ENCODE peak calls at places on chromosomes 5 and 9, in five cellular contexts. E is A549, B is ascending aorta, L is AG09319, C is endothelial cell. P is an unnamed sample.

GRCh38 chr9:2093920-2094597 is 78.9 kb downstream of the SMARCA2 start:
- DNase-seq in C (no peak), B (no peak), L (no peak), E (peak), P (no peak)

GRCh38 chr5:118596255-118596654 is 392.1 kb downstream of the DTWD2 start:
- DNase-seq in B (no peak), C (no peak), L (no peak), E (no peak), P (no peak)

GRCh38 chr5:88940712-88941111 is 57.7 kb upstream of the MEF2C start:
- DNase-seq in L (no peak), B (no peak), E (no peak), C (no peak), P (no peak)

GRCh38 chr5:107217721-107218130 is 453.0 kb downstream of the EFNA5 start:
- DNase-seq in C (no peak), B (peak), L (no peak), E (no peak), P (no peak)

GRCh38 chr5:113552137-113552536 is 38.6 kb downstream of the YTHDC2 start:
- DNase-seq in E (no peak), L (no peak), C (no peak), B (no peak), P (no peak)

GRCh38 chr9:90772381-90772780 is 29.2 kb upstream of the SYK start:
- DNase-seq in B (no peak), L (no peak), E (no peak), C (no peak), P (no peak)

GRCh38 chr9:116565986-116566385 is 121.1 kb upstream of the TRIM32 start:
- DNase-seq in E (no peak), B (no peak), C (no peak), L (no peak), P (no peak)

GRCh38 chr5:142281966-142282365 is 42.9 kb downstream of the SPRY4 start:
- DNase-seq in B (no peak), C (no peak), L (no peak), E (no peak), P (no peak)

GRCh38 chr5:154097031-154097430 is 58.3 kb downstream of the MFAP3 start:
- DNase-seq in B (no peak), C (no peak), E (no peak), L (no peak), P (no peak)

GRCh38 chr9:90773593-90773992 is 28.0 kb upstream of the SYK start:
- DNase-seq in L (no peak), B (no peak), C (no peak), E (no peak), P (no peak)

GRCh38 chr5:115939059-115939458 is 23.2 kb upstream of the LVRN start:
- DNase-seq in C (no peak), B (no peak), E (no peak), L (no peak), P (no peak)

GRCh38 chr5:126031989-126032716 is 391.1 kb upstream of the GRAMD2B start:
- DNase-seq in L (no peak), E (no peak), C (no peak), B (no peak), P (no peak)

GRCh38 chr5:138686668-138687067 is 66.6 kb upstream of the CTNNA1 start:
- DNase-seq in C (no peak), E (no peak), B (no peak), L (no peak), P (no peak)

GRCh38 chr9:134088064-134088725 is 20.4 kb upstream of the BRD3 start:
- DNase-seq in L (no peak), E (no peak), B (no peak), C (no peak), P (no peak)

GRCh38 chr5:172729588-172729987 is 41.4 kb downstream of the DUSP1 start:
- DNase-seq in C (no peak), L (no peak), E (no peak), B (no peak), P (no peak)

GRCh38 chr5:172733179-172733973 is 37.6 kb downstream of the DUSP1 start:
- DNase-seq in E (no peak), B (peak), C (no peak), L (peak), P (no peak)

GRCh38 chr5:172732201-172732865 is 38.7 kb downstream of the DUSP1 start:
- DNase-seq in B (no peak), E (no peak), C (no peak), L (no peak), P (no peak)

GRCh38 chr5:172730222-172730621 is 40.8 kb downstream of the DUSP1 start:
- DNase-seq in L (no peak), C (no peak), E (no peak), B (no peak), P (no peak)

GRCh38 chr5:172731286-172732073 is 39.5 kb downstream of the DUSP1 start:
- DNase-seq in L (no peak), C (no peak), B (no peak), E (peak), P (peak)
- TF ChIP-seq CTCF in L (no peak), C (no peak), B (no peak), E (no peak), P (no peak)

DNA sequence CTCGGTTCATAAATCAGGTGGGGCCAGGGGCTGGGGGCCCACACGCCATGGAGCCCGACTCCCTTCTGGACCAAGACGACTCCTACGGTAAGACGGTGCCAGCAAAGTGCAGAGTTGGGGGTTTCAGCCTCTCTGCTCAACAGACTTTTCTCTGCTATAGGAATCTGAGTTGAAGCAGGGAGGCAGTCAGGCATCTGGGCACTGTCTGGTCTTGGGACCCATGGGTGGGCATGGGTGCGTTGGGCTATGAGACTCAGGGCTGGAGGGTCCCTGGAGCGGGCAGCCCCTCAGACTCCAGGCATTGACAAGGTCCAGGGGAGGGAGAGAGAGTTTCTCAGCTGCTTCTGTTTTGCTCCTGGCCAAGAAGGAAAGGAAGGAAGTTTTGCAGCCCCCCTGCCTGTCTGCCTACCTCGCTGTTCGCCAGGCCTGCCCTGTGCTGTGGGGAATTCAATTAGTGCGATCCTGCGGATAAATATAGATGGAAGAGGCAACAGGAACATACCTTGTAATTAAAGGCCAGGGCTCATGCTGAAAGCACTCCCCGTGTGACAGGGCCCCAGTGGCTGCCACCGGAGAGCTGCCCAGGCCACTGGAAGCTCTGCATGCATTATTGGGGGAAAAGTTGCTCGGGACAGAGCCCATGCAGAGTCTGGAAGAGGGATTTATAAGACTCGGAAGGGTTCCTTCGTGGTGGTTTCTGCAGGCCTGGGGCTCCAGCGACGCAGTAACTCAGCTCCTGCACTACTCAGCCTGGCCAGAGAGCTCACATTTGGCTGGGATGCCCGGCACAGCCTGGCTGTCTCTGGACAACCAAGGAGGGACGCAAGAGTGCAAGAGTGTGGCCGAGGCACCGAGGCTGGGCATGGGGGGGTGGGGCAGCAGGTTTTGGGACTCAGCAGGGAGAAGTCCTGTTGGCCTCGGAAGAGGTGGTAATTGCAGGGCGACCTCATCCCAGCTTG is 67.8 kb upstream of the GGTA1 start:
- DNase-seq in E (no peak), L (no peak), B (no peak), C (no peak), P (no peak)
- TF ChIP-seq CTCF in E (no peak), L (no peak), B (no peak), C (no peak), P (no peak)

GRCh38 chr9:34591911-34592866 is 2.7 kb upstream of the CNTFR start:
- DNase-seq in B (no peak), C (no peak), E (no peak), L (no peak), P (no peak)
- TF ChIP-seq CTCF in B (no peak), C (no peak), E (no peak), L (no peak), P (no peak)

DNA sequence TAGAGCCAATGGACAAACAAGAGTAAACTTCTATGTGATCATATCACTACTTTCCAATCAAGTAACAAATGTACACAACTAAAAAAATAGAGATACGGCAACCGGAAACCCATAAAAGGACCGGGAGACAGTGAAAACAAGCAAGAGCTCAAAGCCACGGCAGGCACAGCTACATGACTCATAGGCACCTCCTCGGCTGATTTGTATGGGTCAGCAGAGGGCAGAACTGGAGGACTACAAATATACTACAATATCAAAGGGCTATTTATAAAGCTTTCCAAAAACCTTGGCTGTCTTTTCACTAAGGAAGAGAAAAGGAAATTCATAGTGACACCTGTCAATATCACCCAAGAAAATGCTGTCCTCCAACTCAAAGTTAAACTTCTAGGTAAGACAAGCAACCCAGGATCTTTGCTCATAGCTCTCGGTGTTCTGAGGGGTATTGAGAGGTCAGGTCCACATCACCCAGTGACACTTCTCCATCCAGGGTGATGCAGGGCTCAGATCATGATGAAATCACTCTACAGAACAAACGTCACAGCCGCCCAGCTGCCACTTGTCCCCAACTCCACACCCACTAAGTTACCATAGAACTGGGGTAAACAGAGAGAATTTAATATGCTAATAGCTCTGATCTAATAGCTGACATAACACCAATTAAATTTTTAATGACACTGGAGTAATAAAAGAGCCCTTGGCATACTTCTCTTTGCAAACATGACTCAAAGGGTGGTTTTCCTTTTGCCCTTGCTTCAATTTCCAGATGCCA is 41.3 kb downstream of the PFDN1 start:
- DNase-seq in L (peak), C (no peak), B (peak), E (peak), P (peak)
- TF ChIP-seq CTCF in L (peak), C (no peak), B (no peak), E (no peak), P (no peak)

DNA sequence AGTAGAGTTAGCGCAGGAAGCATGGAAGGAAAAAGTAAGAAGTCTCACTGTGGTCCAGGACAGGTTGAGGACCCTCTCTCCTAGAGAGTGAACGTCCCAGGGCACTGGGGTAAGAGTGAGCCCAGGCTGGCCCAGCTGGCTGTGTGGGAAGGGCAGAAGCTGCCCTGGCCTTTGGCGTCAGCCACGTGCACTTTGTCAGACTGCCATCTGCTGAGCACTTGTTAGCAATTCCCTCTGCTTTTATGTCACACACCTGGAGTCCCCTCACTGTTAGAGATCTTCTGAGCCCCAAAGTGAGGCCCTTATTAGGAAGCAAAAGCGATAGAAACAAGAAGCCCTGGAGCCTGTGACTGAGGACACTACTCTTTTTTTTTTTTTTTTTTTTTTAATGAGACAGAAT is 79.1 kb downstream of the UGCG start:
- DNase-seq in C (no peak), B (peak), E (peak), L (no peak), P (peak)
- TF ChIP-seq CTCF in C (no peak), B (no peak), E (peak), L (no peak), P (no peak)

DNA sequence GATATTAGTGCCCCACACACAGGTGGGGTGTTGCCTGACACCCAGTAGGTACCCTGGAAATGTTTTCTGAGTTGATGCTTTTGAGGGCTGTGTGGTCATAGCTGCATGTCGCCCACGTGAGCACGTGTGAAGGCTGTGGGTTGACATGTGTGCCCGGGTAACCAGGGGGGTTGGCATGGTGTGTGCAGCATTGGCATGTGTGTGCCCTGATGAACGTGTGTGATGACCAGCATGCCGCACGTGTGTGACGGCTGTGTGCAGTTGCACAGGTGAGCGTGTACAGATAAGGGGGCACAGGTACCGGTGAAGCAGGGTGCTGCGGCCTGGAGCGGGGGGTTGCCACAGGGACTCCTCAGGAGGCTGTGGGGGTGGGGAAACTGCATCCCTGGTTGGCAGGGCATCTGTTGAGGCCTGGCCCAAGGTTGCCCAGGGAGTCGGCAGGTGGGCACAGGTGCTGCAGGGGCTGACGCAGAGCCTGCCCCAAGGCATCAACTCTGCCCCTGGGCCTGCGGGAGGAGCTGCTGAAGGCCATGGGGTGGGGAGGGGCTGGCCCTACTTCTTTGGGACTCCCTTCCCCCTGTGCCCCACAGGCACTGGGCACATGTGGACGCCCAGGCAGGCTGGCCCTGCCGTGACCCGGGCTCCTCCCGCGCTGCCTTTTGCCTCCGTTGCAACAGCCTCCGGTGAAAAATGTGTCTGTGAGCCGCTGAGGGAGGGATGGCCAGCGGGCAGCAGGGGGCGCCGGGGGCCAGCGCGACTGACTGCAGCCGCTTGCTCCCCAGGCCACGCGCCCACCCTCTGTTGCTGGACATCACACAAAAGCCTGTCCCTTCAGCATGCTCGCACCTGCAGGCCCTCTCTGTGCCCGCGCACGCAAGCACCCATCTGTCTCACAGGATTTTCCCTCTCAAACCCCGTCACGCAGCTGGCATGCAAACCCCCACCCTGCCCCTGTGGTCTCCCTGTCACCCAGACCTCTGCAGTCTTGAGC is 2.2 kb downstream of the UNC5A start:
- DNase-seq in E (peak), L (no peak), B (no peak), C (peak), P (no peak)
- TF ChIP-seq CTCF in E (peak), L (peak), B (no peak), C (peak), P (no peak)